ENCODE peak calls at places on chromosome 20, in seven cellular contexts. K is thyroid gland, D is transverse colon, R is vagina, C is ovary, B is sigmoid colon, N is body of pancreas. U is an unnamed sample.

GRCh38 chr20:19915111-19915798 is 101.9 kb upstream of the NAA20 start:
- DNase-seq in N (peak; percentile 49), C (no peak), B (no peak), D (no peak), R (no peak), K (no peak), U (no peak)

GRCh38 chr20:61966492-61967244 is 99.0 kb downstream of the TAF4 start:
- DNase-seq in R (no peak), D (no peak), B (peak; percentile 56), N (no peak), K (no peak), C (no peak), U (no peak)

GRCh38 chr20:12961725-12962124 is 47.0 kb upstream of the SPTLC3 start:
- DNase-seq in B (no peak), D (no peak), K (no peak), R (no peak), N (no peak), C (no peak), U (no peak)

GRCh38 chr20:35291654-35292503 is at the start of gene FAM83C:
- DNase-seq in C (no peak), N (no peak), R (no peak), B (no peak), D (no peak), K (no peak), U (no peak)

GRCh38 chr20:33914871-33915270 is 78.8 kb upstream of the RALY start:
- DNase-seq in K (no peak), R (no peak), D (no peak), C (no peak), B (no peak), N (no peak), U (peak; percentile 89)

GRCh38 chr20:51802170-51802745 is at the start of gene SALL4:
- DNase-seq in D (no peak), C (no peak), K (no peak), R (no peak), N (peak; percentile 55), B (no peak), U (no peak)

GRCh38 chr20:21102691-21103311 is 3.4 kb downstream of the LINC00237 start:
- DNase-seq in N (peak; percentile 55), K (peak; percentile 51), D (peak; percentile 47), R (no peak), C (no peak), B (peak; percentile 69), U (no peak)

GRCh38 chr20:22684072-22684762 is 99.8 kb upstream of the FOXA2 start:
- DNase-seq in D (peak; percentile 57), K (peak; percentile 78), R (peak; percentile 85), C (no peak), B (no peak), N (peak; percentile 79), U (peak; percentile 50)

GRCh38 chr20:59835448-59836395 is 97.7 kb downstream of the SYCP2 start:
- DNase-seq in D (peak; percentile 65), N (no peak), C (peak; percentile 51), K (peak; percentile 67), B (peak; percentile 67), R (no peak), U (no peak)

GRCh38 chr20:32436142-32436861 is 78.2 kb downstream of the ASXL1 start:
- DNase-seq in B (peak; percentile 27), D (no peak), C (no peak), K (no peak), N (no peak), R (no peak), U (no peak)

GRCh38 chr20:7147220-7147601 is 379.7 kb downstream of the BMP2 start:
- DNase-seq in C (no peak), N (no peak), D (no peak), B (no peak), K (no peak), R (no peak), U (no peak)

GRCh38 chr20:14189794-14190402 is 147.5 kb downstream of the FLRT3 start:
- DNase-seq in R (no peak), N (no peak), K (no peak), C (no peak), B (no peak), D (no peak), U (no peak)

GRCh38 chr20:4457566-4458543 is 263.9 kb upstream of the PRND start:
- DNase-seq in D (no peak), R (no peak), C (no peak), B (no peak), K (no peak), N (no peak), U (no peak)

GRCh38 chr20:25079171-25079570 is 2.8 kb downstream of the VSX1 start:
- DNase-seq in N (no peak), K (no peak), R (peak; percentile 54), B (no peak), C (no peak), D (peak; percentile 73), U (no peak)

DNA sequence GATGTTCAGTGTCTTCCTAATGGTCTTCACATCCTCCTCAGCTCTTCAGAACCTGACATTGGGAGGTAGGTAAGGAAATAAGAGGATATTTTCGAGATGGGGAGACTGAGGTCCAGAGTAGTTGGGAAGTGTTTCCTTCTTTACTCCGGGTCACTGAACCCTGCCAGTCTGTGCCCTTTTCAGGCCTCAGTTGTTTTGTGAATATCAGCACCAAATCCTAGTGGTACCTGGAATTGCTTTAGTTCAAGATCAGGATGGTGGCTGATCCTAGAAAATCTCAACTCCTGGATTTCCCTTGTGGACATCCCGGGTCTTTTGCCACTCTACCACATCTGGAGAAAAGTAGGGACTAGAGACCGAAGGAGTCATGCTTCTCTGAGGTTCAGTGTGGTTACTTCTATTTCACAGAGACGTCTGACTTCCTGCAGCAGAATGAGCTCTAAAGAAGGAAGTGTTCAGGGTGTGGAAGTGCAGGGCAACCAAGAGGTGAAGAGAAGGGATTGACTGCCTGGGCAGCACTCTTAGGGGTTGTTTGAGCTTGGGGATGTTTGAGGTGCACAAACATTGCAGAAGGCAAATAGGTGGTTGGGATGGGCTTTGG is 995 bp downstream of the STK4 start:
- DNase-seq in B (no peak), K (no peak), D (peak; percentile 40), R (no peak), C (no peak), N (peak; percentile 40), U (no peak)
- TF ChIP-seq POLR2A in B (no peak), K (no peak), D (peak; percentile 72), R (no peak), C (no peak), N (no peak), U (no peak)

GRCh38 chr20:15849131-15849685 is 724.0 kb downstream of the KIF16B start:
- DNase-seq in C (no peak), N (no peak), D (no peak), B (no peak), K (no peak), R (no peak), U (no peak)

GRCh38 chr20:15846446-15846845 is 726.8 kb downstream of the KIF16B start:
- DNase-seq in R (no peak), B (no peak), C (no peak), K (no peak), N (no peak), D (no peak), U (no peak)

GRCh38 chr20:15851576-15852075 is 721.6 kb downstream of the KIF16B start:
- DNase-seq in N (no peak), C (no peak), D (no peak), B (no peak), K (no peak), R (no peak), U (no peak)

GRCh38 chr20:15847415-15847814 is 725.8 kb downstream of the KIF16B start:
- DNase-seq in D (no peak), C (no peak), R (no peak), K (no peak), B (no peak), N (no peak), U (no peak)

DNA sequence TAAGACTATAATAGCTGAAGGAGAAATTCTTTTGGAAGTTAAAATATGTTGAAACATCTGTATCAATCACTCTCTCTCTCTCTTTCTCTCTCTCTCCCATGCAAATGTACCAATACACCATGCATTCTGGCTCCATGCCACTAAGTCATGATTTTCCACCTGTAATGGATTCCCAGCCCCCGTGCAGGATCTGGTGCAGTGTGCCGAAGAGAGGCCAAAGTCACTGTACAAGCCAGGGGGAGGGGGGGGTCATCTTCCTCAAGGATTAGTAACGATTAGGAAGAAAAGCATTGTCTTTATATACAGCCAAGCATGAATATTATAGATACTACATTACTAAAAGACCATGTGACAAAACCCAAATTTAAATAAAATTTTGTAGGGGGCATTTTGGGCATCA is 725.1 kb downstream of the KIF16B start:
- DNase-seq in D (no peak), R (no peak), B (no peak), N (no peak), C (no peak), K (no peak), U (no peak)
- TF ChIP-seq POLR2A in D (no peak), R (no peak), B (no peak), N (no peak), C (no peak), K (no peak), U (no peak)

GRCh38 chr20:46551508-46552280 is 1.2 kb upstream of the OCSTAMP start:
- DNase-seq in R (no peak), C (no peak), K (no peak), D (no peak), N (no peak), B (no peak), U (no peak)

GRCh38 chr20:46555370-46555956 is 5.0 kb upstream of the OCSTAMP start:
- DNase-seq in R (no peak), C (no peak), N (no peak), K (no peak), D (no peak), B (no peak), U (no peak)

GRCh38 chr20:46554850-46555249 is 4.4 kb upstream of the OCSTAMP start:
- DNase-seq in B (no peak), K (no peak), N (no peak), R (no peak), C (no peak), D (no peak), U (no peak)

GRCh38 chr20:46550441-46550840 is at the start of gene OCSTAMP:
- DNase-seq in B (no peak), D (no peak), N (no peak), K (no peak), C (no peak), R (no peak), U (no peak)

GRCh38 chr20:46552460-46553420 is 2.3 kb upstream of the OCSTAMP start:
- DNase-seq in B (no peak), N (no peak), D (no peak), C (no peak), R (no peak), K (no peak), U (no peak)
- TF ChIP-seq POLR2A in B (no peak), N (no peak), D (no peak), C (no peak), R (no peak), K (no peak), U (no peak)

DNA sequence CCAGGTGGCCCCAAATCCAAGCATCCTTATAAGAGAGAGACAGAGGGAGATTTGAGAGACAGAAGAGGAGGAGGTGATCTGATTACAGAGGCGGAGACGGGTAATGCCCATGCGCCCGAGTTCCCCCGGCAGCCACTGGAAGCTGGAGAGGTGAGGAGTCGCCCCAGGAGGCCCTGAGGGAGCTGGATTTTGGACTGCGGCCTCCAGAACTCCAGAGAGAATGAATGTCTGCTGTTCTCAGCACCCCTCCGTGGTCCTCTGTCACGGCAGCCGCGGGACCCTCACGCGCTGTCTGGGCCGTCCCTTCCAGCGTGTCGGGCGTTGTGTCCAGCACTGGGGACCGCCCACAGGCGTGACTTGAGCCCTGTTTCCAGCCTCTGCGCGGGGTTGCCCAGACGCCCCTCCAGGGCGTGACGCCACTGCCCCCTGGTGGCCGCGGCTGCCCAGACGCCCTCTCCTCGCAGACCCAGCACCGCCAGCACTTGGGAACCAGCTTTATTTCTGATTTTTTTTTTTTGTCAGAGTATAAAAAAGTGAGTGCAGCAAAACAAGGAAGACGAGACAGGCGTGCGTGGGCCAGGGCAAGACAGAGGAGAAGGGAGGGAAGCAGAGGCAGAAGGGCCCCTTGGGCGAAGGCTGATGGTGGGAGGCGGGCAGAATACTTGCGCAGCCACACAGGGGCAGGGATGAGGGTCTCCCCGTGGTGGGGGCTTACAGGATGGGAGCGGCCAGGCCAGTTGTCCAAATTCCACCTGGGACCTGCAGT is 4.1 kb upstream of the ZNF512B start:
- DNase-seq in N (peak; percentile 89), C (peak; percentile 81), K (peak; percentile 89), D (peak; percentile 89), R (peak; percentile 83), B (peak; percentile 93), U (peak; percentile 95)
- TF ChIP-seq POLR2A in N (no peak), C (no peak), K (no peak), D (no peak), R (no peak), B (no peak), U (no peak)